ENCODE peak calls at places on chromosome 3, in eight cellular contexts. K, D, M, F, B, Q, I and W are unnamed samples.
A peak's percentile ranks its signal among the peaks of the same experiment; 100 is the strongest.

GRCh38 chr3:153291052-153291689 is 129.1 kb downstream of the RAP2B start:
- DNase-seq in K (no peak), D (no peak), Q (no peak), M (no peak), I (no peak), B (no peak), F (no peak), W (no peak)

GRCh38 chr3:72143322-72143721 is 358.4 kb upstream of the PROK2 start:
- DNase-seq in B (no peak), I (no peak), D (no peak), F (no peak), K (no peak), M (no peak), Q (no peak), W (no peak)

GRCh38 chr3:66472313-66473134 is 28.3 kb downstream of the LRIG1 start:
- DNase-seq in D (no peak), Q (peak; percentile 31), F (no peak), B (no peak), K (no peak), I (peak; percentile 63), M (no peak), W (no peak)

GRCh38 chr3:20340324-20340928 is 154.4 kb upstream of the SGO1 start:
- DNase-seq in Q (peak; percentile 68), K (peak; percentile 14), I (peak; percentile 79), D (no peak), F (peak; percentile 78), B (no peak), M (peak; percentile 10), W (no peak)

GRCh38 chr3:13623101-13623654 is 74.3 kb downstream of the FBLN2 start:
- DNase-seq in M (no peak), F (no peak), Q (no peak), I (no peak), K (no peak), D (no peak), B (no peak), W (no peak)

GRCh38 chr3:178202199-178202598 is 334.0 kb upstream of the KCNMB2 start:
- DNase-seq in D (no peak), Q (no peak), B (no peak), F (no peak), I (no peak), K (no peak), M (no peak), W (no peak)

GRCh38 chr3:5540532-5540931 is 353.0 kb downstream of the EDEM1 start:
- DNase-seq in B (no peak), Q (no peak), I (no peak), F (no peak), K (no peak), D (no peak), M (no peak), W (no peak)

GRCh38 chr3:69944931-69945493 is 54.5 kb upstream of the SAMMSON start:
- DNase-seq in I (no peak), F (no peak), K (no peak), Q (no peak), D (no peak), B (no peak), M (no peak), W (no peak)

GRCh38 chr3:162376761-162377160 is 880.2 kb downstream of the OTOL1 start:
- DNase-seq in M (no peak), K (no peak), F (no peak), I (no peak), D (no peak), B (no peak), Q (no peak), W (no peak)